ENCODE peak calls at places on chromosome 10, in nine cellular contexts. H is SK-N-SH, T is neural progenitor cell, R is GM23248, Y is GM23338, B is HCT116, P is PC-3, L is hepatocyte, G is MM.1S. U is an unnamed sample. For H3K4me1, the result is how much of the 10 kb centered on the place peaks cover.

GRCh38 chr10:80462986-80463741 is 9.1 kb downstream of the TSPAN14 start:
- DNase-seq in G (no peak), T (no peak), R (peak), H (peak), Y (no peak), L (no peak), B (no peak), P (no peak), U (peak)

GRCh38 chr10:103784723-103785418 is 70.5 kb downstream of the SH3PXD2A start:
- DNase-seq in B (no peak), L (no peak), R (no peak), Y (no peak), T (no peak), H (no peak), G (no peak), P (no peak), U (no peak)

GRCh38 chr10:46055771-46056170 is 9.7 kb upstream of the MSMB start:
- DNase-seq in T (no peak), Y (no peak), B (no peak), H (no peak), R (no peak), P (no peak), G (no peak), L (no peak), U (no peak)

GRCh38 chr10:62031522-62031921 is 130.0 kb downstream of the ARID5B start:
- DNase-seq in P (no peak), H (no peak), G (no peak), B (no peak), Y (no peak), T (no peak), L (no peak), R (no peak), U (peak)

GRCh38 chr10:62707810-62708209 is 96.7 kb upstream of the ADO start:
- DNase-seq in H (no peak), Y (no peak), P (no peak), T (no peak), R (no peak), G (peak), L (no peak), B (no peak), U (no peak)

GRCh38 chr10:96556003-96556402 is 30.8 kb downstream of the TM9SF3 start:
- DNase-seq in T (peak), Y (peak), R (peak), B (no peak), P (peak), G (peak), H (peak), L (peak), U (peak)

GRCh38 chr10:31601136-31601535 is 282.1 kb downstream of the ZEB1 start:
- DNase-seq in T (no peak), P (no peak), G (no peak), B (no peak), Y (no peak), H (no peak), L (no peak), R (no peak), U (no peak)

GRCh38 chr10:60446855-60447254 is 57.2 kb upstream of the ANK3 start:
- DNase-seq in R (peak), L (no peak), T (no peak), B (no peak), Y (no peak), G (no peak), P (peak), H (no peak), U (no peak)

GRCh38 chr10:30056281-30056680 is 3.1 kb downstream of the JCAD start:
- DNase-seq in P (no peak), Y (no peak), T (no peak), H (no peak), R (no peak), B (no peak), G (no peak), L (no peak), U (no peak)

GRCh38 chr10:82394122-82394521 is 519.1 kb downstream of the NRG3 start:
- DNase-seq in G (no peak), R (no peak), H (peak), T (no peak), Y (no peak), B (no peak), L (no peak), P (no peak), U (no peak)

GRCh38 chr10:128047337-128047736 is 78.9 kb downstream of the MKI67 start:
- DNase-seq in Y (peak), G (peak), T (peak), R (no peak), B (peak), L (peak), H (no peak), P (peak), U (peak)

GRCh38 chr10:97450828-97451227 is 4.9 kb downstream of the ZDHHC16 start:
- DNase-seq in H (no peak), P (no peak), Y (no peak), B (no peak), L (no peak), G (no peak), R (peak), T (no peak), U (no peak)

GRCh38 chr10:71084818-71085126 is 127.6 kb upstream of the UNC5B start:
- DNase-seq in B (no peak), R (no peak), G (no peak), T (no peak), H (no peak), P (no peak), L (no peak), Y (no peak), U (no peak)

GRCh38 chr10:63264852-63265617 is 131.9 kb downstream of the NRBF2 start:
- DNase-seq in Y (peak), H (peak), R (peak), G (peak), T (peak), L (peak), B (no peak), P (peak), U (peak)

GRCh38 chr10:95480102-95480900 is 80.9 kb downstream of the SORBS1 start:
- DNase-seq in B (no peak), L (peak), P (no peak), R (peak), H (no peak), Y (no peak), T (no peak), G (no peak), U (no peak)

GRCh38 chr10:77305650-77306632 is 331.7 kb downstream of the KCNMA1 start:
- DNase-seq in P (peak), L (no peak), G (no peak), Y (no peak), H (no peak), R (peak), B (no peak), T (no peak), U (no peak)

GRCh38 chr10:116038259-116038658 is 234.7 kb downstream of the GFRA1 start:
- DNase-seq in B (no peak), H (no peak), T (no peak), L (no peak), G (no peak), Y (no peak), P (no peak), R (peak), U (no peak)

GRCh38 chr10:124267231-124267885 is 151.4 kb downstream of the OAT start:
- DNase-seq in B (no peak), L (no peak), Y (no peak), T (no peak), R (peak), G (no peak), P (no peak), H (peak), U (no peak)

GRCh38 chr10:90175161-90175681 is 473.8 kb downstream of the KIF20B start:
- DNase-seq in T (no peak), G (no peak), L (no peak), H (no peak), P (no peak), Y (no peak), B (no peak), R (no peak), U (no peak)

GRCh38 chr10:35375091-35375765 is 38.9 kb downstream of the CCNY start:
- DNase-seq in B (no peak), P (peak), T (no peak), G (no peak), R (peak), Y (no peak), H (no peak), L (no peak), U (no peak)

GRCh38 chr10:132700168-132701098 is 85.5 kb downstream of the NKX6-2 start:
- DNase-seq in R (peak), B (no peak), T (no peak), L (no peak), H (no peak), P (no peak), Y (no peak), G (no peak), U (no peak)
- TF ChIP-seq EZH2phosphoT487 in R (no peak), B (no peak), T (no peak), L (no peak), H (no peak), P (no peak), Y (no peak), G (no peak), U (no peak)

DNA sequence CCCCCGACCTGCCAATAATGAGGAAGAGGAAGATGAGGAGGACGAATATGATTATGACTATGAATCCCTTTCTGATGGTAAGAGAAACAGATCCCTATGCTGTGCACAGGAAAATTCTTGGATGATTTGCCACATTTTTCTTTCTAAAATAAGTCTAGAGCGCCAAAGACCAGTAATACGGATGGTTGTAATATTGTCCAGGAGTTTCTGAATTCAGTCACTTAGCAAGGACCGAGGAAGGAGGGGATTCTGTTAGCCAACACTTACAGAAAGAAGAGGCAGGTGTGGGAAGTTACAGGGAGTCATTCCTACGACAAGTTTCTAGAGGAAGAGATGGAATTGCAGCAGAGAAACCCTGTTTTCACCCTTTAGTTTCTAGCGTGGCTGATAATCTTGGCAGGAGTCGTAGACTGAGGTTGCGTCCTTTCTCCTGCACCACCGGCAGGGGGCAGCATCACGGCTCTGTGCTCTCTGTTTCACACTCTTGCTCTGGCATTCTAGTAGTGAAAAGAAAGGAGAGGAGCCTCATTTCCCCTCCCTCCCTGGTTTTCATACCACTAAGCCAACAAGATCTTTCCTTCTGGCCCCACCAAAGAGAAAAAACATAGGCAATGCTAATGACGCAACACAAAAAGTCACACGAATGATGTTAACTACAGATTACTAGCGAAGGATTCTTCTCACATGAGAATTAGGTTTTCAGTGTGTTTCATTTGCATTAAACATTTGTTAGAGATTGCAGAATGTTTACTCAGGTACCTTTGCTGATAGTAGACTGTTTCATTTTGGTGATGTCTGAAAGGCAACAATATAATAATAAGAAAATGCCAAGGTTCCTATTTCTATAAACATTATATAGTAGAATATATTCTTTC is 82.7 kb downstream of the NOC3L start:
- DNase-seq in H (peak), P (peak), B (peak), L (peak), Y (peak), G (peak), R (peak), T (peak), U (peak)
- H3K4me1 ChIP-seq in H (under half), P (under half), B (under half), L (under half), Y (under half), G (under half), R (under half), T (under half), U (under half)

GRCh38 chr10:98610855-98611254 is 164.1 kb upstream of the HPS1 start:
- DNase-seq in P (no peak), Y (no peak), L (no peak), B (no peak), G (no peak), H (no peak), T (no peak), R (no peak), U (no peak)

GRCh38 chr10:98609265-98609664 is 162.5 kb upstream of the HPS1 start:
- DNase-seq in R (no peak), L (no peak), B (no peak), P (no peak), T (no peak), H (no peak), Y (no peak), G (no peak), U (no peak)

GRCh38 chr10:98610301-98610700 is 163.6 kb upstream of the HPS1 start:
- DNase-seq in B (no peak), L (no peak), R (peak), H (no peak), P (no peak), G (no peak), Y (no peak), T (no peak), U (no peak)

GRCh38 chr10:98613446-98613845 is 166.7 kb upstream of the HPS1 start:
- DNase-seq in G (no peak), R (no peak), T (no peak), L (no peak), H (no peak), B (no peak), Y (no peak), P (no peak), U (no peak)

DNA sequence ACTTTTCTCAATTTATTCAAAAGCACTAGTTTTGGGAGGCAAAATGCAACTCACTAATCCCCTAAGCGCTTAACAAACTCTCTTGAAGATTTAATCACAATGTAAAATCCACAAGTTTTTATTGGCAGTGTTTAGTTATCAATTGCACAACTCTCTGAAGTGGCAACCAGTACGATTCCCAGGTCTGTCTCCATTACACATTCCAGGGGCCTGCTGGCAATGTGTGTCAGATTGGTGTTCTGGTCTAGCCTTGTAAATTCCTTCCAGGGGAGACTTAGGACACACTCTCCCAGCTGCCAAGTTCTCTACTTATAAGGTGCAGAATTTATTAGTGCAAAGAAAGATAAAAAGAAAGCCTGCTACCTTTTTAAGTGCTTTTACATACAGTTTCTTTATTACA is 164.7 kb upstream of the HPS1 start:
- DNase-seq in H (no peak), Y (no peak), T (no peak), G (no peak), L (peak), B (no peak), R (peak), P (no peak), U (no peak)
- TF ChIP-seq EZH2phosphoT487 in H (no peak), Y (no peak), T (no peak), G (no peak), L (no peak), B (no peak), R (no peak), P (no peak), U (no peak)

GRCh38 chr10:11148638-11149037 is 131.0 kb downstream of the CELF2 start:
- DNase-seq in G (no peak), L (no peak), R (no peak), B (no peak), T (no peak), Y (no peak), H (no peak), P (no peak), U (no peak)

GRCh38 chr10:11149499-11149898 is 131.8 kb downstream of the CELF2 start:
- DNase-seq in G (no peak), P (no peak), Y (no peak), H (no peak), B (no peak), T (no peak), L (no peak), R (no peak), U (no peak)

GRCh38 chr10:11147723-11148122 is 130.1 kb downstream of the CELF2 start:
- DNase-seq in B (no peak), L (no peak), G (peak), T (peak), Y (peak), P (no peak), R (no peak), H (no peak), U (peak)

GRCh38 chr10:11146402-11147171 is 128.9 kb downstream of the CELF2 start:
- DNase-seq in B (no peak), L (no peak), Y (no peak), R (no peak), H (peak), G (no peak), P (no peak), T (no peak), U (no peak)

DNA sequence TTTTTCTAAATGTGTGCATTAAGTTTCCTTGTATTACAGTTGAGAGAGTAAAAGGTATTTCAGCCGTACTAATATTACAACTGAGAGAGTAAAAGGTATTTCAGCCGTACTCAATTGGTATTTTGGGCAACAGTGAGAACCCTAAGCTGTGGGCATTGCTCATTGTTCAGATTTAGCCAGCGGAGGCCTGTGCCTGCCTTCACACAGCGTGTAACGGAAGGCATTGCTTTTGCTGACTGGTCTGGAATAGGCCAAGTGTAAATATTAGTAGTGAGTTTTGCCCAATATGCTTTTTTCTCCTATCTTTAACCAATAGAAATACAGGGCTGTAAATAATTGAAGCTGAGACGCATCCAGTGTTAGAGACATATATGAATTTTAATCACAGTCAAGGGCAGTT is 130.5 kb downstream of the CELF2 start:
- DNase-seq in G (no peak), R (no peak), Y (no peak), B (no peak), H (no peak), T (no peak), L (no peak), P (no peak), U (no peak)
- H3K4me1 ChIP-seq in G (half or more), R (under half), Y (half or more), B (under half), H (under half), T (under half), L (under half), P (under half), U (under half)

GRCh38 chr10:6563075-6563474 is 17.0 kb downstream of the PRKCQ start:
- DNase-seq in R (no peak), P (no peak), G (no peak), Y (peak), T (peak), L (no peak), B (no peak), H (no peak), U (no peak)
- TF ChIP-seq EZH2phosphoT487 in R (no peak), P (no peak), G (no peak), Y (no peak), T (no peak), L (no peak), B (no peak), H (no peak), U (no peak)

DNA sequence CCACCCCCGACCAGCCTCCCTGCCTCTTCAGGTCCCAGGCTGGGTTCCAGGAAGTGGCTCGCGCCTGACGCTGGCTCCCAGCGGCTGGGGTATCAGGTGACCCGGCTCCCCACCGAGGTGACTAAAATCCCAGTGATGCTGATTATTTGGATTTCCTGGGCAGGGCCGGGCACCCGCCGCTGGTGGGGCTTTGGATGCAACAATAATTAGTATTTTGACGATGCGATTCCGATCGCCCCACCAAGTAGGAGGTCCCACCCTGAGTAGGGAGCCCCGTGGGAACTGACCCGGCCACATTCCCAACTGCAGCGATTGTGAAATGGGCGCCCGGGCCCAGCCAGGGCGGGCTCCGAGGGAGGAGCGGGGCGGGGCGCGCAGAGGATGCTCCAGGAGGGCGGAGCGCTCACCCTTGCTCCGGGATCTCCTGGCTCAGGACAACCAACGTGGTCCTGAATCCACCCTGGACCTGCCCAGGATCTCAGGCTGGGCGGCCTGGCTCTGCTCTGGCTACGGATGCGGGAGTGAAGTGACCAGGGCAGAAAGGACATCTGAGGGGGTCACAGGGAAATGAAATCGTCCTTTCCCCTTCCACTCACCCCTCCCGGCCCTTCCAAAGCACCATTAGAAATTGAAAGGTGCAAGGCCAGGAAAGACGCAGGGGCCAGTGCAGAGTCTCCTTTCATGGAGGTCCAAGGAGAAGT is 32.6 kb downstream of the DUSP5 start:
- DNase-seq in P (peak), Y (peak), B (peak), L (peak), G (no peak), T (peak), R (peak), H (peak), U (no peak)
- H3K4me1 ChIP-seq in P (under half), Y (under half), B (half or more), L (under half), G (under half), T (under half), R (half or more), H (under half), U (half or more)

DNA sequence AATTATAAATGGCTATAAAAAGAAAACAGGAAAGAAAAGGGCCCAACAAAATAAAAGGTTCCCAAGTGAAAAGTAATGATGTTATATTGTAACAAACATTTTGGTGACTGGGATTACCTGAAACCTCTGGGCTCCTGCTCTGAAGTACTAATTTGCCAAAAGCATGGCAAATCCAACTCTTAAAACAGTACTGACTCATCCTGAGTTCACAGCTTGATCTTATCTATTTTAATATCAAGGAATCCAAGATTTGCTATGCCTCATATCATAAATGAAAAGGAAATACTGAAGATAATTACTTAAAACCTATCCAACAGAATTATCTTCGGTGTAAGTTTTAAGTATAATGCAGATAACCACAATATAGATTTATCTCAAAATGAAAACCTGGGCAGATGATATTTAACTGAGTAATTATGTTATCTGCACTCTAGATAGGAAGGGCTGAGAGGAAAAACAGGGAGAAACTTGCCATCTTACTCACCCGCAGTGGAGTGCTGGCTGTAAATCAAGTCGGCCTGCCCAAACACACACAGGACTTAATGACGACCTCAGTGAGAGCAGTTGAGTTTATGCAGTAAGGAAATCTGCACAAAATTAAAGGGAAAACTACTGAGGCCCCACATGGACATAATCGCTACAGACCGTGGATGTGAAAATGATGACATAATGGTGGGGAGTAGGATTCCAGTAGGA is 48.4 kb downstream of the MPP7 start:
- DNase-seq in Y (no peak), P (peak), R (peak), H (no peak), L (peak), T (no peak), B (peak), G (no peak), U (no peak)
- TF ChIP-seq EZH2phosphoT487 in Y (no peak), P (no peak), R (no peak), H (no peak), L (no peak), T (no peak), B (no peak), G (no peak), U (no peak)

U was measured in OCI-LY7.